ENCODE peak calls at places on chromosome 19, in seven cellular contexts. Y is fibroblast of lung; G is CD8-positive, alpha-beta T cell; T is endodermal cell; N is left ventricle myocardium inferior; L is upper lobe of right lung; J is SJSA1. I is an unnamed sample. For H3K9me3, the result is how much of the 10 kb centered on the place peaks cover.

GRCh38 chr19:33339016-33339749 is 34.3 kb upstream of the CEBPG start:
- DNase-seq in Y (no peak), G (no peak), T (no peak), N (no peak), L (no peak), J (no peak), I (no peak)

GRCh38 chr19:21568816-21569496 is 63.6 kb downstream of the ZNF429 start:
- DNase-seq in Y (peak), G (peak), T (no peak), N (peak), L (peak), J (no peak), I (peak)

GRCh38 chr19:18800636-18801035 is 9.5 kb upstream of the COMP start:
- DNase-seq in Y (no peak), G (no peak), T (no peak), N (no peak), L (no peak), J (no peak), I (no peak)

GRCh38 chr19:11759805-11760204 is 7.0 kb upstream of the ZNF441 start:
- DNase-seq in Y (no peak), G (no peak), T (no peak), N (no peak), L (no peak), J (no peak), I (no peak)

GRCh38 chr19:16266586-16266942 is 58.1 kb upstream of the KLF2 start:
- DNase-seq in Y (no peak), G (peak), T (no peak), N (no peak), L (no peak), J (no peak), I (no peak)

GRCh38 chr19:9883231-9883758 is 48.2 kb downstream of the PIN1 start:
- DNase-seq in Y (no peak), G (no peak), T (peak), N (no peak), L (no peak), J (no peak), I (no peak)

GRCh38 chr19:53785196-53785889 is 38.8 kb downstream of the NLRP12 start:
- DNase-seq in Y (no peak), G (no peak), T (no peak), N (no peak), L (no peak), J (no peak), I (no peak)

GRCh38 chr19:4304509-4305252 is at the start of gene FSD1:
- DNase-seq in Y (peak), G (peak), T (peak), N (no peak), L (no peak), J (no peak), I (no peak)

GRCh38 chr19:49153167-49153809 is 1.9 kb downstream of the HRC start:
- DNase-seq in Y (no peak), G (no peak), T (no peak), N (no peak), L (no peak), J (no peak), I (no peak)

GRCh38 chr19:10871711-10872550 is 578 bp downstream of the CARM1 start:
- DNase-seq in Y (no peak), G (peak), T (peak), N (peak), L (peak), J (no peak), I (peak)

GRCh38 chr19:5978606-5979552 is 939 bp upstream of the RANBP3 start:
- DNase-seq in Y (no peak), G (no peak), T (no peak), N (no peak), L (no peak), J (no peak), I (no peak)
- H3K27ac ChIP-seq in Y (peak), G (peak), T (peak), N (peak), L (peak), J (peak), I (peak)

GRCh38 chr19:30842926-30843325 is 470.7 kb downstream of the ZNF536 start:
- DNase-seq in Y (no peak), G (no peak), T (no peak), N (no peak), L (no peak), J (no peak), I (no peak)
- H3K9me3 ChIP-seq in Y (under half), G (under half), T (under half), N (under half), L (under half), J (under half), I (under half)

GRCh38 chr19:17737690-17738153 is 13.6 kb upstream of the FCHO1 start:
- DNase-seq in Y (peak), G (no peak), T (no peak), N (no peak), L (no peak), J (peak), I (no peak)
- H3K27ac ChIP-seq in Y (no peak), G (no peak), T (no peak), N (no peak), L (no peak), J (peak), I (no peak)

GRCh38 chr19:56622374-56622773 is 20.6 kb upstream of the SMIM17 start:
- DNase-seq in Y (no peak), G (no peak), T (no peak), N (no peak), L (no peak), J (no peak), I (no peak)
- H3K9me3 ChIP-seq in Y (under half), G (half or more), T (half or more), N (half or more), L (under half), J (under half), I (under half)

DNA sequence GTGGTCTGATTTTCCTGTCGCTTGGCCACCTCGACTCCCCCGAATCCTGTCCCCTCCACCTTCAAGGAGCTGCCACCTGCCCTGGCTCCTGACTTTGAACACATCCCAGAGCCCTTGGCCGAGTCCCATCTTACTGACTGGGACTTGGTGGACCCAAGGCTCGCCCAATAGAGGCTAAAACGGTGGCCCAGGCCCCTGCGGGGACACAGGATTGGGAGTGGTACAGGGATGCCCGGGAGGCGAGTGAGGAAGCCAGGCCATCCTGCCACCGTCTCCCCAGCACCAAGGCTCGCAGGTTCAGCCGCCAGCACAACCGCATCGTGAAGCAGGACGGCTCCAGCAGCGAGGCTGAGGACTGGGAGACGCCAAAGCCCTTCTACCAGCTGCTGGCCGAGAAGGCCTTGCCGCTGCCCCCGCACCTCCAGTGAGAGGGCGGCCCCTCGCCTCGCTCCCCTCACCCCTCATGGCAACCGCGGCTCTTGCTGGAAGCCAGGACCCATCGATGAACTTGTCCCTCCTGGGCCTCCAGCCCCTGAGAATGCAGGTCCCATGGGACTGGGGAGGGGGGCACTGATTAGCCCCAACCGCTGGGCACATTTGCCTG is 5.3 kb downstream of the SIX5 start:
- DNase-seq in Y (no peak), G (no peak), T (no peak), N (no peak), L (no peak), J (no peak), I (no peak)
- H3K27ac ChIP-seq in Y (no peak), G (no peak), T (no peak), N (peak), L (no peak), J (no peak), I (no peak)

GRCh38 chr19:44131955-44132354 is 9.4 kb upstream of the ZNF234 start:
- DNase-seq in Y (no peak), G (no peak), T (no peak), N (no peak), L (no peak), J (no peak), I (no peak)
- H3K9me3 ChIP-seq in Y (under half), G (under half), T (under half), N (half or more), L (under half), J (under half), I (under half)

GRCh38 chr19:3178973-3179738 is 587 bp downstream of the S1PR4 start:
- DNase-seq in Y (no peak), G (no peak), T (peak), N (no peak), L (peak), J (no peak), I (no peak)

GRCh38 chr19:3175761-3176714 is 2.5 kb upstream of the S1PR4 start:
- DNase-seq in Y (peak), G (peak), T (no peak), N (no peak), L (peak), J (peak), I (peak)

GRCh38 chr19:3178377-3178972 is at the start of gene S1PR4:
- DNase-seq in Y (no peak), G (peak), T (no peak), N (no peak), L (peak), J (no peak), I (peak)

GRCh38 chr19:3176715-3177501 is 1.7 kb upstream of the S1PR4 start:
- DNase-seq in Y (peak), G (peak), T (no peak), N (no peak), L (peak), J (peak), I (peak)

DNA sequence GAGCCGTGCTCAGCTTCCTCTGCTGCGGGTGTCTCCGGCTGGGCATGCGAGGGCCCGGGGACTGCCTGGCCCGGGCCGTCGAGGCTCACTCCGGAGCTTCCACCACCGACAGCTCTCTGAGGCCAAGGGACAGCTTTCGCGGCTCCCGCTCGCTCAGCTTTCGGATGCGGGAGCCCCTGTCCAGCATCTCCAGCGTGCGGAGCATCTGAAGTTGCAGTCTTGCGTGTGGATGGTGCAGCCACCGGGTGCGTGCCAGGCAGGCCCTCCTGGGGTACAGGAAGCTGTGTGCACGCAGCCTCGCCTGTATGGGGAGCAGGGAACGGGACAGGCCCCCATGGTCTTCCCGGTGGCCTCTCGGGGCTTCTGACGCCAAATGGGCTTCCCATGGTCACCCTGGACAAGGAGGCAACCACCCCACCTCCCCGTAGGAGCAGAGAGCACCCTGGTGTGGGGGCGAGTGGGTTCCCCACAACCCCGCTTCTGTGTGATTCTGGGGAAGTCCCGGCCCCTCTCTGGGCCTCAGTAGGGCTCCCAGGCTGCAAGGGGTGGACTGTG is 1.2 kb downstream of the S1PR4 start:
- DNase-seq in Y (no peak), G (peak), T (no peak), N (no peak), L (no peak), J (no peak), I (no peak)
- H3K27ac ChIP-seq in Y (no peak), G (peak), T (no peak), N (no peak), L (peak), J (no peak), I (no peak)

DNA sequence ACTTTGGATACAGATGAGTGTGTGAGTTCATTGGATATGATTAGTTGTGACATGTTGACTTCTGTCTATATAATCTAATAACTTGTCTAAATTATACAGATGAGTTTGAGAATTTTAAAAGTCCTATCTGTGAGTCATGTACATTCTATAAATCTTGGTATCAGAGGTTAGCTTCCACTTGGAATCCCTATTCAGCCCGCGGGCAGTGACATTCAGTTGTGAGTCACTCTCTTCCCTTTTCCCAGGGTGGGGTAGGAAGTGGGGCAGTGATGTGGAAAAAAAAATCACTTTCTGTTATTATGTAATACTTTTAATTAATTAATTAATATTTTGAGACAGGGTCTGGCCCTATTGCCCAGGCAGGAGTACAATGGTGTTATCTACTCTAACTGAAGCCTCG is 33.0 kb upstream of the ZNF808 start:
- DNase-seq in Y (no peak), G (no peak), T (no peak), N (no peak), L (no peak), J (no peak), I (no peak)
- H3K9me3 ChIP-seq in Y (under half), G (under half), T (under half), N (half or more), L (under half), J (under half), I (under half)